ENCODE peak calls at places on chromosomes 4 and X, in seven cellular contexts. V is lower leg skin; C is progenitor cell of endocrine pancreas; U is activated T-cell treated with anti-CD3 and anti-CD28 coated beads, Interleukin-2, amount 50 U/mL, for 1 hour; R is stimulated activated CD4-positive, alpha-beta T cell treated with anti-CD3 and anti-CD28 coated beads, Interleukin-4, amount 100 ng/mL, for 24 hours; P is effector memory CD8-positive, alpha-beta T cell; N is tibial artery. Z is an unnamed sample.

GRCh38 chrX:155632424-155633100 is 19.8 kb upstream of the TMLHE start:
- DNase-seq in N (no peak), C (no peak), V (no peak), P (no peak), R (no peak), U (no peak), Z (no peak)

GRCh38 chr4:10974371-10974770 is 289.8 kb upstream of the CLNK start:
- DNase-seq in P (no peak), R (no peak), C (no peak), U (no peak), V (no peak), N (no peak), Z (no peak)

GRCh38 chr4:162061214-162061613 is 102.6 kb downstream of the FSTL5 start:
- DNase-seq in U (no peak), P (no peak), N (no peak), R (no peak), V (no peak), C (no peak), Z (peak; percentile 28)

GRCh38 chr4:168059251-168059650 is 33.1 kb upstream of the ANXA10 start:
- DNase-seq in N (no peak), R (no peak), P (no peak), V (no peak), C (no peak), U (no peak), Z (no peak)

GRCh38 chr4:36944227-36944626 is 300.3 kb upstream of the NWD2 start:
- DNase-seq in R (no peak), N (no peak), P (no peak), U (no peak), C (no peak), V (no peak), Z (no peak)

GRCh38 chrX:43025806-43026205 is 247.8 kb upstream of the PPP1R2C start:
- DNase-seq in R (no peak), C (no peak), N (no peak), P (no peak), V (no peak), U (no peak), Z (no peak)

GRCh38 chr4:27084685-27085356 is 224.2 kb downstream of the STIM2 start:
- DNase-seq in N (no peak), V (peak; percentile 11), P (no peak), R (peak; percentile 10), C (peak; percentile 15), U (peak; percentile 19), Z (no peak)

GRCh38 chrX:123121241-123121640 is 62.8 kb upstream of the GRIA3 start:
- DNase-seq in N (no peak), U (no peak), V (no peak), C (no peak), P (no peak), R (no peak), Z (no peak)

GRCh38 chrX:48934581-48935331 is 15.9 kb upstream of the PIM2 start:
- DNase-seq in P (no peak), U (no peak), N (no peak), C (no peak), R (no peak), V (no peak), Z (no peak)

Z was measured in NT2/D1.